ENCODE peak calls at places on chromosomes 7 and 10, in six cellular contexts. D is gastrocnemius medialis, F is chondrocyte, Y is body of pancreas, Q is ovary, J is bronchial epithelial cell. E is an unnamed sample.

GRCh38 chr7:132095-132482 is 60.3 kb upstream of the FAM20C start:
- DNase-seq in D (no peak), F (no peak), Y (no peak), Q (no peak), J (no peak), E (no peak)

GRCh38 chr7:102040569-102040968 is 223.1 kb downstream of the CUX1 start:
- DNase-seq in D (no peak), F (peak; percentile 33), Y (no peak), Q (no peak), J (no peak), E (no peak)

GRCh38 chr7:156811706-156812105 is 81.3 kb downstream of the LMBR1 start:
- DNase-seq in D (no peak), F (no peak), Y (no peak), Q (no peak), J (no peak), E (no peak)

GRCh38 chr7:77699056-77699455 is 2.8 kb downstream of the RSBN1L start:
- DNase-seq in D (no peak), F (no peak), Y (no peak), Q (no peak), J (no peak), E (no peak)

GRCh38 chr10:51910189-51910588 is 210.8 kb upstream of the CSTF2T start:
- DNase-seq in D (no peak), F (no peak), Y (no peak), Q (no peak), J (no peak), E (no peak)

GRCh38 chr7:131845573-131846337 is 289.3 kb upstream of the PODXL start:
- DNase-seq in D (no peak), F (no peak), Y (no peak), Q (no peak), J (no peak), E (no peak)

GRCh38 chr10:110739811-110740271 is 95.7 kb downstream of the RBM20 start:
- DNase-seq in D (no peak), F (no peak), Y (no peak), Q (peak; percentile 11), J (peak; percentile 23), E (no peak)

GRCh38 chr10:91891285-91892001 is 17.8 kb downstream of the FGFBP3 start:
- DNase-seq in D (no peak), F (no peak), Y (no peak), Q (no peak), J (peak; percentile 36), E (peak; percentile 49)

GRCh38 chr7:70726951-70727378 is 405.0 kb upstream of the GALNT17 start:
- DNase-seq in D (no peak), F (no peak), Y (no peak), Q (no peak), J (no peak), E (no peak)

GRCh38 chr7:151352512-151352911 is 10.9 kb downstream of the NUB1 start:
- DNase-seq in D (no peak), F (no peak), Y (no peak), Q (no peak), J (no peak), E (no peak)

GRCh38 chr7:7972128-7972527 is 3.5 kb downstream of the GLCCI1 start:
- DNase-seq in D (no peak), F (no peak), Y (no peak), Q (no peak), J (no peak), E (no peak)

GRCh38 chr10:72234560-72235095 is 18.6 kb upstream of the ASCC1 start:
- DNase-seq in D (no peak), F (no peak), Y (peak; percentile 90), Q (no peak), J (no peak), E (no peak)

GRCh38 chr7:132055331-132056120 is 499.1 kb upstream of the PODXL start:
- DNase-seq in D (no peak), F (no peak), Y (no peak), Q (no peak), J (no peak), E (no peak)

GRCh38 chr7:159141660-159142059 is 3.0 kb downstream of the VIPR2 start:
- DNase-seq in D (peak; percentile 16), F (no peak), Y (no peak), Q (no peak), J (no peak), E (no peak)

GRCh38 chr7:134014935-134015334 is 112.2 kb upstream of the LRGUK start:
- DNase-seq in D (no peak), F (no peak), Y (no peak), Q (no peak), J (peak; percentile 35), E (no peak)

GRCh38 chr10:132899751-132900065 is 42.7 kb downstream of the CFAP46 start:
- DNase-seq in D (no peak), F (peak; percentile 71), Y (no peak), Q (no peak), J (no peak), E (no peak)

GRCh38 chr10:97222346-97222961 is 36.7 kb upstream of the SLIT1 start:
- DNase-seq in D (no peak), F (no peak), Y (peak; percentile 19), Q (no peak), J (no peak), E (no peak)

GRCh38 chr10:79347894-79348639 is 798 bp downstream of the PPIF start:
- DNase-seq in D (peak; percentile 48), F (no peak), Y (peak; percentile 73), Q (peak; percentile 77), J (peak; percentile 37), E (peak; percentile 33)

GRCh38 chr7:100538348-100538653 is 702 bp upstream of the AGFG2 start:
- DNase-seq in D (no peak), F (no peak), Y (no peak), Q (no peak), J (no peak), E (no peak)

GRCh38 chr7:157282141-157282801 is 54.5 kb upstream of the DNAJB6 start:
- DNase-seq in D (no peak), F (no peak), Y (no peak), Q (no peak), J (peak; percentile 33), E (no peak)

GRCh38 chr7:113100091-113100723 is 13.6 kb upstream of the GPR85 start:
- DNase-seq in D (no peak), F (no peak), Y (peak; percentile 79), Q (peak; percentile 30), J (peak; percentile 87), E (no peak)

GRCh38 chr7:83629117-83629880 is 19.6 kb downstream of the SEMA3E start:
- DNase-seq in D (no peak), F (no peak), Y (no peak), Q (no peak), J (no peak), E (no peak)

GRCh38 chr10:79476645-79477044 is 31.2 kb upstream of the ZCCHC24 start:
- DNase-seq in D (no peak), F (no peak), Y (no peak), Q (no peak), J (no peak), E (no peak)

GRCh38 chr7:2247141-2247985 is 5.3 kb downstream of the NUDT1 start:
- DNase-seq in D (no peak), F (no peak), Y (no peak), Q (no peak), J (no peak), E (no peak)

GRCh38 chr10:77497748-77498147 is 139.9 kb downstream of the KCNMA1 start:
- DNase-seq in D (no peak), F (no peak), Y (no peak), Q (no peak), J (no peak), E (no peak)

GRCh38 chr7:56092789-56093531 is at the start of gene PHKG1:
- DNase-seq in D (peak; percentile 84), F (no peak), Y (peak; percentile 88), Q (peak; percentile 84), J (peak; percentile 50), E (peak; percentile 84)

GRCh38 chr7:25752967-25753791 is 398.8 kb upstream of the NFE2L3 start:
- DNase-seq in D (peak; percentile 59), F (peak; percentile 87), Y (no peak), Q (no peak), J (peak; percentile 65), E (no peak)

DNA sequence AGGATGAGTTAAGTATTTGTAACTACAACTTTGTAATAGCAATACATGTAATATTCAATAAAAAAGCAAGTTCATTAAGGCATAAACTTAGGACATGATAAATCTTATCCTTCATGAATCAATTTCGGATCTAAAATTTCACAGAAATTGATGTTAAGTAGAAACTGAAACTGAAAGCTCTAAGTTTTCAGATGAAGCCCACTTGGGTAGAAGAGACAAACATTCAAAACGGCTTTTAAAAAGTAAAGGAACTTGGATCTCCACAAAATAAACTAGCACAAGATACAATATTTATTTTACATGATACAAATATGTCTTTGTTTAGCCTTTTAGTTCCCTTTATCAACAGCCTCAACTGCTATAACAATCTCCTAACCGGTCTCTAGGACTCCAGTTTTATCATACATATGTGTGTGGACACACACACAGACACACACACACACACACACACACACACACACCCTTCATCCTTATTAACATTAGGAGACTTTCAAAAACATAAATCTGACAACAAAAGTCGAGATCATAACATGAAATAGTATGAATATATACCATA is 83.7 kb downstream of the USP6NL start:
- DNase-seq in D (no peak), F (no peak), Y (no peak), Q (no peak), J (no peak), E (no peak)
- TF ChIP-seq CTCF in D (no peak), F (no peak), Y (no peak), Q (no peak), J (no peak), E (no peak)

DNA sequence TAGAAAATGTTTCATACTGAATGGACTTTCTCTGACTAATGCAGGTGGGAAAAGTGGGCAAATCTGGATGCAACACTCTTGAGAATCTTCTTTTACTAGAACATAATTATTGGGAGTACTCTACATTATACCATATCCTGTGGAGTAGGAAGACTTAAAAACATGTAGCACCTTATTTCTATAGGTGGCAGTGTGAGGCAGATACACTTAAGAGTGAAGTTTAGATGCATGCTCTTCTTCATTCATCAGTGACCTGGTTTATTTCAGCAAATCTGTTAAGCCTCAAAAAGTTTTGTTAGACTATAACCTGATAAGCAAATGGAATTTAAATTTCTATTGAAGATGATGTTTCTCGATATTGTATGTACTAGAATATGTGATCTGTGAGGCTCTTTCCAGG is 1087.1 kb upstream of the LRRN3 start:
- DNase-seq in D (no peak), F (no peak), Y (no peak), Q (no peak), J (peak; percentile 28), E (no peak)
- TF ChIP-seq CTCF in D (no peak), F (peak; percentile 40), Y (no peak), Q (no peak), J (no peak), E (no peak)

GRCh38 chr10:64648915-64649314 is 1127.7 kb downstream of the REEP3 start:
- DNase-seq in D (no peak), F (no peak), Y (no peak), Q (no peak), J (no peak), E (no peak)
- TF ChIP-seq CTCF in D (no peak), F (peak; percentile 28), Y (peak; percentile 15), Q (no peak), J (no peak), E (no peak)

GRCh38 chr7:15197359-15197977 is 294.9 kb upstream of the DGKB start:
- DNase-seq in D (no peak), F (no peak), Y (no peak), Q (no peak), J (no peak), E (peak; percentile 6)

DNA sequence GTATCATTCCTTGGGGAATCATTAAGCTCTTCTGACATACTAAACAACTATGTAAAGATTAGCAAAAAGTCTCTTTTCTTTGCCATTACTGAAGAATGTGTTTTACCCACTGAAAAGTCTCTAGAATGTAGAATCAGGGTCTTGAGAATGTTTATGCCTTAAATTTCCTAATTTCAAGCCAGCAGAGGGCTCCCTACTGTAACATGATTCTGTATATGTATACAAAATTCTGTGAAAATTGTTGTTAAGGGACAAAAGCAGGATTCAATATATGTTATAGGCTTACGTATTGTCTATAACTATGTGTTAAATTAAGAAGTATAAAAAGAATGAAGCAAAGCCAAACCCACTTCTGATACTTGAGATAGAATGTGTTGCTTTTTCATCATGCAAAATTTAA is 296.9 kb upstream of the DGKB start:
- DNase-seq in D (no peak), F (no peak), Y (no peak), Q (no peak), J (peak; percentile 5), E (peak; percentile 12)
- TF ChIP-seq CTCF in D (no peak), F (peak; percentile 86), Y (no peak), Q (no peak), J (no peak), E (peak; percentile 75)